ENCODE peak calls at places on chromosomes 13 and 19, in four cellular contexts. P is esophagus muscularis mucosa, I is IMR-90, T is heart left ventricle. J is an unnamed sample.
A peak's percentile ranks its signal among the peaks of the same experiment; 100 is the strongest.

GRCh38 chr13:99556867-99557443 is 55.7 kb downstream of the TM9SF2 start:
- DNase-seq in P (no peak), I (no peak), T (no peak), J (no peak)

GRCh38 chr13:97005631-97006262 is 11.5 kb upstream of the OXGR1 start:
- DNase-seq in P (no peak), I (peak; percentile 76), T (no peak), J (no peak)

GRCh38 chr13:33172400-33172799 is 113.2 kb downstream of the STARD13 start:
- DNase-seq in P (no peak), I (no peak), T (no peak), J (no peak)

GRCh38 chr13:73056054-73056962 is 2.5 kb upstream of the KLF5 start:
- DNase-seq in P (no peak), I (peak; percentile 84), T (no peak), J (no peak)

GRCh38 chr19:40139533-40140287 is 49.0 kb upstream of the ZNF780A start:
- DNase-seq in P (peak; percentile 80), I (peak; percentile 63), T (no peak), J (no peak)

GRCh38 chr19:14475251-14476073 is at the start of gene PTGER1:
- DNase-seq in P (no peak), I (peak; percentile 35), T (no peak), J (no peak)

GRCh38 chr13:22040810-22041364 is 370.0 kb downstream of the FGF9 start:
- DNase-seq in P (peak; percentile 85), I (no peak), T (peak; percentile 47), J (no peak)

GRCh38 chr19:19262190-19263057 is 10.7 kb downstream of the TM6SF2 start:
- DNase-seq in P (no peak), I (no peak), T (no peak), J (no peak)

GRCh38 chr13:51122868-51123267 is 11.8 kb upstream of the C13orf42 start:
- DNase-seq in P (peak; percentile 77), I (no peak), T (no peak), J (no peak)

GRCh38 chr13:97544041-97544765 is 110.2 kb downstream of the RAP2A start:
- DNase-seq in P (no peak), I (peak; percentile 75), T (no peak), J (no peak)

GRCh38 chr19:46992699-46993535 is 26.7 kb upstream of the NPAS1 start:
- DNase-seq in P (no peak), I (no peak), T (peak; percentile 78), J (no peak)

GRCh38 chr13:29567411-29567810 is 28.1 kb downstream of the SLC7A1 start:
- DNase-seq in P (no peak), I (no peak), T (no peak), J (no peak)

GRCh38 chr19:45492627-45493470 is 4.0 kb downstream of the RTN2 start:
- DNase-seq in P (no peak), I (peak; percentile 80), T (peak; percentile 78), J (peak; percentile 64)

GRCh38 chr13:91046715-91047327 is 300.7 kb upstream of the MIR17HG start:
- DNase-seq in P (no peak), I (no peak), T (no peak), J (no peak)

GRCh38 chr19:8900421-8900820 is 68.2 kb downstream of the MBD3L1 start:
- DNase-seq in P (no peak), I (no peak), T (no peak), J (no peak)

GRCh38 chr13:63307239-63307638 is 1891.6 kb upstream of the PCDH20 start:
- DNase-seq in P (no peak), I (no peak), T (no peak), J (no peak)

GRCh38 chr19:31648347-31648746 is 299.1 kb upstream of the TSHZ3 start:
- DNase-seq in P (no peak), I (peak; percentile 6), T (no peak), J (no peak)

GRCh38 chr19:12786149-12786870 is 5.0 kb upstream of the JUNB start:
- DNase-seq in P (no peak), I (no peak), T (peak; percentile 87), J (no peak)

GRCh38 chr19:19113040-19113541 is 25.2 kb downstream of the TMEM161A start:
- DNase-seq in P (no peak), I (peak; percentile 74), T (no peak), J (no peak)

GRCh38 chr13:40971321-40971720 is 47.8 kb downstream of the ELF1 start:
- DNase-seq in P (no peak), I (no peak), T (no peak), J (no peak)

GRCh38 chr19:45933759-45934158 is 19.2 kb upstream of the NANOS2 start:
- DNase-seq in P (no peak), I (no peak), T (no peak), J (no peak)

GRCh38 chr13:111203742-111204386 is 88.8 kb downstream of the ARHGEF7 start:
- DNase-seq in P (no peak), I (no peak), T (no peak), J (no peak)

GRCh38 chr13:78430166-78430791 is 173.1 kb downstream of the POU4F1 start:
- DNase-seq in P (no peak), I (no peak), T (no peak), J (no peak)

GRCh38 chr19:53333071-53333465 is 481 bp upstream of the ZNF845 start:
- DNase-seq in P (peak; percentile 89), I (no peak), T (peak; percentile 67), J (no peak)

GRCh38 chr13:27463500-27463899 is 13.1 kb upstream of the MTIF3 start:
- DNase-seq in P (no peak), I (no peak), T (no peak), J (no peak)

GRCh38 chr13:106477303-106477702 is 58.2 kb downstream of the EFNB2 start:
- DNase-seq in P (no peak), I (no peak), T (no peak), J (no peak)

GRCh38 chr19:35643255-35644205 is 2.0 kb downstream of the ETV2 start:
- DNase-seq in P (peak; percentile 95), I (peak; percentile 60), T (peak; percentile 93), J (peak; percentile 91)

GRCh38 chr19:35645680-35646511 is 2.2 kb upstream of the COX6B1 start:
- DNase-seq in P (no peak), I (no peak), T (no peak), J (no peak)

GRCh38 chr19:35644987-35645679 is 3.0 kb upstream of the COX6B1 start:
- DNase-seq in P (peak; percentile 95), I (peak; percentile 16), T (peak; percentile 92), J (no peak)

GRCh38 chr19:35644206-35644986 is 2.9 kb downstream of the ETV2 start:
- DNase-seq in P (peak; percentile 98), I (peak; percentile 88), T (peak; percentile 97), J (peak; percentile 95)

DNA sequence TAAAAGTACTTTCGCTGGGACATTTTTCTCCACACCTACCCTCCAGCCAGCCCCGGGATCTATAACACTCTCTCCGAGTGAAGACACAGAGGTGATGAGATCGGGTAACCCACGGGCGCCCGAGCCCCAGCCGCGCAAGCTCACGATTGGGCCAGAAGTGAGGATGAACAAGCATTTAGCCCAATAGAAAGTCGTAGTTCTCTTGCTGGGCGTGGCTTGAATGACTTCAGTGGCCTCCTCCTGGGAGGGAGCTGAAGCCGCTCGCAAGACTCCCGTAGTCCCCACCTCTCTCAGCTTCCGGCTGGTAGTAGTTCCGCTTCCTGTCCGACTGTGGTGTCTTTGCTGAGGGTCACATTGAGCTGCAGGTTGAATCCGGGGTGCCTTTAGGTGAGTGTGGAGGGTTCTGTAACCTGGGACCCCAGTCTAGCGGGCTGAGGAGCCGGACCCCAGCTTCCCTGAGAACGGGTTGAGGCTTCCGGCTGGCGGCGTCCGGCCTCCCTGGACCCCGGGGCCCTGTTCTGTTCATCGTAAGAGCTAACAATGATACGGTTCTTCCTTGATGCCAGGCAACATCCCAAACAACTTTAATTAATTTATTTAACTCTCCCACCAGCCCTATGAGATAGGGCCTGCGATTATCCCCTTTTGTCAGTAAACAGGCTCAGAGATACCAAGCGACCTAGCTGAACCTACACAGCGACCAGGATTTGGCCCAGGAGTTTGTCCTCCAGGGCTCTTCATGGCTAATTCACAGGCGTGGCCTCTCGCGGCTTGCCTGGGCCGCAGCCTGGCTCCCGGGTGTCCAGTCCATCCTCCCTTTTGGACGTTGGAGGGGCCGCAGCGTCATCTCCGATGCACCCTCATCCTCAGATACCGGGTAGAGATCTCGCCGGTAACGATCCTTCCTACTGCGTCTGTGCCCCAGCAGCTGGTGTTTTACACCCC is at the start of gene COX6B1:
- DNase-seq in P (peak; percentile 98), I (peak; percentile 96), T (peak; percentile 92), J (peak; percentile 96)
- TF ChIP-seq POLR2A in P (peak; percentile 36), I (peak; percentile 60), T (no peak), J (peak; percentile 92)

GRCh38 chr13:30864352-30865130 is 41.5 kb upstream of the MEDAG start:
- DNase-seq in P (no peak), I (peak; percentile 98), T (no peak), J (no peak)

GRCh38 chr13:30863796-30864195 is 42.3 kb upstream of the MEDAG start:
- DNase-seq in P (no peak), I (no peak), T (no peak), J (no peak)

GRCh38 chr13:30866692-30867669 is 39.1 kb upstream of the MEDAG start:
- DNase-seq in P (no peak), I (no peak), T (no peak), J (no peak)

GRCh38 chr13:30863231-30863630 is 42.8 kb upstream of the MEDAG start:
- DNase-seq in P (no peak), I (no peak), T (no peak), J (no peak)

DNA sequence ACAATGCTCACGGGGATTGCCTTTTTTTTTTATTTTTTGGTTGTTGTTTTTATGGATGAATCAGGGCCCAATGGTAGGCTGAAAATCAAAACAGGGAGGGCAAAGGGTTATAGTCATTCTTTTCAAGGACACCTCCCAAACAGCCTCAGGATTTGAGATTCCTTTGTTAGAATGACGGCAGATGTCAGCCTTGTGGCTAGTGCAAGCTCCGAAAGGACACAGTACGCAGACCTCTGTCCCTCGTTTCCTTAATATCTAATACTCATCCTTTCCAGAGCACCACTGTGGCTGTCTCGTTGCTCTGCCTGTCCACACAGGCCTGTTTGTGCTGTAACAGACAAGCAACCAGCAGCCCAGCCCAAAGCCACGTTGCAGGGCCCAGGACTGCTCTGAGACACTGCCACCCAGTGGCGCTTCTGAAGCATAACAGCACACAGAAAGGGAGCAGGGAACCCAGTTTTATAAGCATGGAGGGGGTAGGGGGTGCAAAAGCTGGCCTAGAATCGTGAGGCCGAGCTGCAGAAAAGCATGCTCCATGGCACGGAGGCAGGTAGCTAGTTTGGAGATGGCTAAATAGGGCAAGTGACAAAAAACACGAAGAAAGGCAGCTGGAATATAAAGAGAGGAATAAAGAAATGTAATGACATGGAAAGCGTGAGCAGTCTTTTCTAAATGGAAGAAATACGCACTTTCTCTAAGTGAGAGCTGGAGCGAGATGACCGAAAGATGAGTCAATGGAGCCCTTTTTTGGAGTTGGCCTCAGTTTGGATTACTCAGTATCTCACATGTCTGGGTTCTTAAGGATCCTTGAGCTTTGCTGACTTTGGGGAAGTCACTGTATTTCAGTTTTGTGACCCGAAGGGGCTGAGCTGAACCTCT is 40.7 kb upstream of the MEDAG start:
- DNase-seq in P (no peak), I (peak; percentile 96), T (peak; percentile 86), J (peak; percentile 42)
- TF ChIP-seq POLR2A in P (no peak), I (peak; percentile 77), T (no peak), J (no peak)

DNA sequence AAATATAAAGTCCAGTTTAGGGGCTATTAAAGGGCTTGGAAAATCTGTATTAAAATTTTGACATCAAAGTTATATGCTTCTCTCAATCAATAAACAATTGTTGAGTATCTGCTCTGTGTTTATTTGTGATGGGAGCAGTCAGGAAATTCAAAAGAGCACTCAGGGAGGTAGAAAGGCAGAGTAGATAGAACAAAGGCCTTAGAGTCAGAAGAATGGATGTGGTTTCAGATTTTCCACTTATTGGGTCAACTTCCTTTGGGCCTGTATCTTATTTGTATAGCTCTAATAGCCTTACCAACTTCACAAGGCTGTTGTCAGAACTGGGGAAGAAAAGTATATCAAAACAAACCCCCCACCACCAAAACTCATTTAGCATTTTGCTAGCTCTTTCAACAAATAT is 302.6 kb downstream of the SPRY2 start:
- DNase-seq in P (no peak), I (no peak), T (no peak), J (no peak)
- TF ChIP-seq POLR2A in P (no peak), I (no peak), T (no peak), J (no peak)

GRCh38 chr19:18083929-18084684 is 2.6 kb downstream of the IL12RB1 start:
- DNase-seq in P (no peak), I (no peak), T (no peak), J (no peak)
- TF ChIP-seq POLR2A in P (no peak), I (no peak), T (no peak), J (no peak)

J was measured in GM12892.